ENCODE peak calls at places on chromosomes 12 and 14, in five cellular contexts. L is stimulated activated CD8-positive, alpha-beta memory T cell treated with anti-CD3 and anti-CD28 coated beads, Interleukin-4, amount 100 ng/mL, for 4 hours; P is activated T-helper 1 cell treated with anti-CD3 and anti-CD28 coated beads, Interleukin-2, amount 50 U/mL, for 16 hours; J is activated CD4-positive, alpha-beta T cell treated with anti-CD3 and anti-CD28 coated beads, Interleukin-2, amount 50 U/mL, for 24 hours; N is gastrocnemius medialis. S is an unnamed sample.

GRCh38 chr12:53113307-53113706 is 10.0 kb downstream of the SOAT2 start:
- DNase-seq in L (no peak), P (no peak), J (no peak), N (no peak), S (no peak)

GRCh38 chr12:119715268-119715620 is 47.3 kb downstream of the PRKAB1 start:
- DNase-seq in L (no peak), P (no peak), J (no peak), N (no peak), S (no peak)

GRCh38 chr12:93734784-93735183 is 57.6 kb downstream of the CRADD start:
- DNase-seq in L (no peak), P (no peak), J (no peak), N (no peak), S (no peak)

GRCh38 chr14:55580401-55581010 is 499 bp downstream of the KTN1 start:
- DNase-seq in L (no peak), P (peak), J (peak), N (peak), S (no peak)

GRCh38 chr12:73991138-73991537 is 546.5 kb upstream of the ATXN7L3B start:
- DNase-seq in L (no peak), P (no peak), J (no peak), N (no peak), S (no peak)

GRCh38 chr12:25694072-25694471 is 141.0 kb upstream of the LMNTD1 start:
- DNase-seq in L (no peak), P (no peak), J (no peak), N (no peak), S (peak)

GRCh38 chr12:88015825-88016224 is 13.4 kb downstream of the C12orf50 start:
- DNase-seq in L (no peak), P (no peak), J (no peak), N (no peak), S (no peak)

GRCh38 chr12:6037459-6037858 is 87.0 kb downstream of the VWF start:
- DNase-seq in L (no peak), P (no peak), J (no peak), N (no peak), S (no peak)

GRCh38 chr12:102593128-102593527 is 112.8 kb upstream of the IGF1 start:
- DNase-seq in L (no peak), P (no peak), J (no peak), N (no peak), S (no peak)

GRCh38 chr12:120733574-120733973 is 7.9 kb downstream of the ACADS start:
- DNase-seq in L (no peak), P (no peak), J (no peak), N (no peak), S (no peak)

GRCh38 chr12:98725481-98726247 is 80.6 kb downstream of the APAF1 start:
- DNase-seq in L (no peak), P (no peak), J (no peak), N (no peak), S (peak)

GRCh38 chr14:102811254-102811963 is 34.2 kb downstream of the TRAF3 start:
- DNase-seq in L (no peak), P (no peak), J (no peak), N (no peak), S (no peak)

GRCh38 chr12:70154087-70154486 is 89.1 kb upstream of the CNOT2 start:
- DNase-seq in L (no peak), P (no peak), J (no peak), N (no peak), S (no peak)

GRCh38 chr12:108247130-108247529 is 92.0 kb downstream of the CMKLR1 start:
- DNase-seq in L (no peak), P (no peak), J (no peak), N (no peak), S (no peak)

GRCh38 chr12:124646385-124647230 is 79.2 kb upstream of the NCOR2 start:
- DNase-seq in L (peak), P (peak), J (peak), N (no peak), S (no peak)

GRCh38 chr12:39378346-39378745 is 64.6 kb downstream of the KIF21A start:
- DNase-seq in L (no peak), P (no peak), J (no peak), N (no peak), S (no peak)

GRCh38 chr14:70641548-70642312 is at the start of gene TTC9:
- DNase-seq in L (no peak), P (peak), J (no peak), N (peak), S (no peak)

GRCh38 chr12:68373836-68374314 is 41.7 kb upstream of the MDM1 start:
- DNase-seq in L (no peak), P (no peak), J (no peak), N (no peak), S (no peak)

GRCh38 chr12:82835217-82835616 is 148.5 kb downstream of the TMTC2 start:
- DNase-seq in L (no peak), P (no peak), J (no peak), N (no peak), S (no peak)

GRCh38 chr12:9951026-9951652 is 19.0 kb upstream of the CLEC2A start:
- DNase-seq in L (no peak), P (no peak), J (no peak), N (no peak), S (no peak)

GRCh38 chr14:52271538-52271937 is 4.0 kb downstream of the PTGDR start:
- DNase-seq in L (no peak), P (no peak), J (no peak), N (no peak), S (no peak)

GRCh38 chr14:103512701-103513611 is 9.7 kb downstream of the CKB start:
- DNase-seq in L (no peak), P (no peak), J (no peak), N (peak), S (no peak)

GRCh38 chr12:122790393-122791075 is 16.2 kb downstream of the CCDC62 start:
- DNase-seq in L (no peak), P (no peak), J (no peak), N (no peak), S (no peak)

GRCh38 chr12:124248862-124249825 is 45.7 kb upstream of the RFLNA start:
- DNase-seq in L (no peak), P (no peak), J (no peak), N (no peak), S (peak)

GRCh38 chr14:71448431-71449315 is 483.6 kb upstream of the RGS6 start:
- DNase-seq in L (no peak), P (no peak), J (no peak), N (no peak), S (no peak)

GRCh38 chr14:51963164-51963733 is 26.1 kb upstream of the RTRAF start:
- DNase-seq in L (no peak), P (no peak), J (no peak), N (no peak), S (no peak)

GRCh38 chr12:114668151-114668891 is 15.7 kb downstream of the TBX3 start:
- DNase-seq in L (no peak), P (no peak), J (no peak), N (peak), S (peak)

GRCh38 chr14:50039734-50040400 is 76.5 kb downstream of the VCPKMT start:
- DNase-seq in L (no peak), P (no peak), J (no peak), N (peak), S (no peak)

GRCh38 chr14:63991833-63992232 is 139.0 kb downstream of the SYNE2 start:
- DNase-seq in L (no peak), P (no peak), J (no peak), N (no peak), S (no peak)

GRCh38 chr12:111451649-111452129 is 46.0 kb downstream of the SH2B3 start:
- DNase-seq in L (no peak), P (no peak), J (no peak), N (no peak), S (no peak)

GRCh38 chr12:123900898-123901376 is 71.7 kb downstream of the CCDC92 start:
- DNase-seq in L (no peak), P (no peak), J (no peak), N (no peak), S (no peak)

GRCh38 chr12:32997471-32997870 is 100.9 kb upstream of the PKP2 start:
- DNase-seq in L (no peak), P (no peak), J (no peak), N (no peak), S (no peak)

GRCh38 chr12:59660148-59660547 is 64.3 kb downstream of the SLC16A7 start:
- DNase-seq in L (no peak), P (no peak), J (no peak), N (no peak), S (no peak)

GRCh38 chr12:3046441-3047200 is 30.6 kb upstream of the TSPAN9 start:
- DNase-seq in L (no peak), P (no peak), J (no peak), N (peak), S (no peak)

GRCh38 chr12:1851126-1851791 is 30.9 kb downstream of the LRTM2 start:
- DNase-seq in L (no peak), P (no peak), J (no peak), N (no peak), S (no peak)

GRCh38 chr14:31622060-31622459 is 60.9 kb downstream of the NUBPL start:
- DNase-seq in L (no peak), P (no peak), J (no peak), N (no peak), S (no peak)